ENCODE peak calls at places on chromosomes 13 and 19, in six cellular contexts. H, X, W, F, U and P are unnamed samples.

GRCh38 chr19:18119243-18120105 is 21.9 kb downstream of the MAST3 start:
- DNase-seq in H (no peak), X (peak; percentile 77), W (no peak), F (no peak), U (peak; percentile 64), P (no peak)

GRCh38 chr13:27040826-27041108 is 130.8 kb downstream of the USP12 start:
- DNase-seq in H (no peak), X (no peak), W (no peak), F (no peak), U (no peak), P (no peak)

GRCh38 chr19:11693505-11694499 is 44.9 kb downstream of the ZNF823 start:
- DNase-seq in H (no peak), X (no peak), W (peak; percentile 56), F (no peak), U (no peak), P (no peak)

GRCh38 chr19:46818812-46819211 is 30.4 kb upstream of the SLC1A5 start:
- DNase-seq in H (no peak), X (no peak), W (no peak), F (no peak), U (no peak), P (no peak)

GRCh38 chr19:536031-536880 is 4.7 kb downstream of the CDC34 start:
- DNase-seq in H (no peak), X (no peak), W (no peak), F (no peak), U (no peak), P (no peak)

GRCh38 chr13:114045113-114045735 is 71.3 kb upstream of the C13orf46 start:
- DNase-seq in H (no peak), X (no peak), W (no peak), F (no peak), U (no peak), P (peak; percentile 1)

GRCh38 chr13:75481176-75482069 is 546 bp downstream of the TBC1D4 start:
- DNase-seq in H (peak; percentile 70), X (peak; percentile 48), W (no peak), F (peak; percentile 25), U (peak; percentile 13), P (peak; percentile 49)

GRCh38 chr13:109096101-109096500 is 466.7 kb downstream of the MYO16 start:
- DNase-seq in H (no peak), X (no peak), W (no peak), F (no peak), U (no peak), P (no peak)

GRCh38 chr13:113836917-113837553 is 26.8 kb downstream of the GAS6 start:
- DNase-seq in H (peak; percentile 84), X (no peak), W (peak; percentile 33), F (peak; percentile 82), U (no peak), P (no peak)

GRCh38 chr19:37983916-37984315 is 76.9 kb downstream of the SIPA1L3 start:
- DNase-seq in H (peak; percentile 7), X (no peak), W (no peak), F (no peak), U (no peak), P (peak; percentile 24)
- H3K4me1 ChIP-seq in H (peaks cover 14% of the 10 kb centered on the region), X (peaks cover 27% of the 10 kb centered on the region), W (peaks cover 45% of the 10 kb centered on the region), F (no peaks in the 10 kb centered on the region), U (no peaks in the 10 kb centered on the region), P (peaks cover 17% of the 10 kb centered on the region)

DNA sequence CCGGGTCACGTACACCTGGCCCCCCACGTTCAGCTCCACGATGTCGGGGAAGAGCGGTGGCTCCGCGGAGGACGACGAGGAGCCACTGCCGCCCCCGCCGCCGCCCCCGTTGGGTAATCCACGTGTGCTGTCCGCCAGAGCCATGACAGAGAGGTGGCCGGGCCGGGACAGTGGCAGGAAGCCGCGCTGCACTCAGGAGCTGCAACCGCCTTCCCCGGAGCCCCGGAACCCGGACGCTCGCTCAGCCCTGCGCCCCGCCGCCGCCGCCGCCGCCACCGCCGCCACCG is 257 bp downstream of the KCTD12 start:
- DNase-seq in H (no peak), X (peak; percentile 54), W (no peak), F (peak; percentile 35), U (no peak), P (no peak)
- H3K27ac ChIP-seq in H (peak overlapping the region; percentile 87), X (peak overlapping the region; percentile 89), W (no peak overlapping the region), F (peak overlapping the region; percentile 95), U (peak overlapping the region; percentile 27), P (peak overlapping the region; percentile 89)

GRCh38 chr19:2049741-2050348 is 1.2 kb downstream of the MKNK2 start:
- DNase-seq in H (peak; percentile 96), X (peak; percentile 95), W (no peak), F (peak; percentile 81), U (peak; percentile 62), P (peak; percentile 94)

GRCh38 chr19:2048959-2049740 is 1.9 kb downstream of the MKNK2 start:
- DNase-seq in H (peak; percentile 88), X (peak; percentile 57), W (no peak), F (no peak), U (no peak), P (peak; percentile 52)

GRCh38 chr19:2047449-2048103 is 3.5 kb downstream of the MKNK2 start:
- DNase-seq in H (peak; percentile 87), X (peak; percentile 87), W (no peak), F (peak; percentile 68), U (no peak), P (peak; percentile 92)

GRCh38 chr19:2047076-2047448 is 4.0 kb downstream of the MKNK2 start:
- DNase-seq in H (no peak), X (no peak), W (no peak), F (no peak), U (no peak), P (no peak)

GRCh38 chr19:2048104-2048958 is 2.7 kb downstream of the MKNK2 start:
- DNase-seq in H (no peak), X (peak; percentile 51), W (no peak), F (no peak), U (no peak), P (peak; percentile 51)
- H3K4me1 ChIP-seq in H (peaks cover 77% of the 10 kb centered on the region), X (peaks cover 59% of the 10 kb centered on the region), W (peaks cover 49% of the 10 kb centered on the region), F (peaks cover 4% of the 10 kb centered on the region), U (peaks cover 77% of the 10 kb centered on the region), P (peaks cover 55% of the 10 kb centered on the region)

DNA sequence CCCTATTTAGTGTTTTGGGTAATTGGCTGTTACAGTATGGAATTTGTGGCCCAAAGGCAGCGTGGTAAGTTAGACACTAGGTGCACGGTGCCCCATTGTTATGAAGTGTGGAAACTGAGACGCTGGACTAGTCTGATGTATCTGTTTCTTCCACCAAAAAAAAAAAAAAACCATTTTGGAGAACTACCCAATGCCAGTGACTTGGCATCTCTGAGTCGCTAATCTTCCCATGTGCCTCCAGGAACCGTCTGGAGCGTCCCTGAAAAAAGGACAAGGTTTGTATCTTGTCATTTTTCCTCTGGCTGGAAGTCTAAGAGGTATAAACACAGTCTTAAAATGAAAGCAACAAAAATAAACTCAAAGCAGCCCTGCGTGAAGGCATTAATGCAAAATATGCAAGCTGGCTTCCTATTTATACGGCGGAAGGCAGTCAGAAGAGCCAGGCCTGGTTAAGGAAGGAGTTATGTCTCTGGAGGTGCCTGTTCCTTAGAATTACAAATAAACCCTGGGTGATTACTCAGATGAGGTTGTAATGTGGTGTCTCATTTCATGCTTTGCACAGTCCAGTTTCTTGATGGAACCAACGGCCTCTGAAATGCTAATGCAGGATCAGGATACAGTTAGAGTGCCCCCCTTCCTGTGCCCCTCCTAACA is 20.2 kb downstream of the ACTN4 start:
- DNase-seq in H (no peak), X (no peak), W (no peak), F (no peak), U (no peak), P (no peak)
- H3K27ac ChIP-seq in H (peak overlapping the region; percentile 94), X (peak overlapping the region; percentile 91), W (peak overlapping the region; percentile 5), F (peak overlapping the region; percentile 98), U (peak overlapping the region; percentile 44), P (peak overlapping the region; percentile 68)

GRCh38 chr19:4968462-4969291 is at the start of gene KDM4B:
- DNase-seq in H (peak; percentile 100), X (peak; percentile 100), W (peak; percentile 98), F (peak; percentile 99), U (peak; percentile 100), P (peak; percentile 100)

GRCh38 chr19:4970558-4971423 is 1.9 kb downstream of the KDM4B start:
- DNase-seq in H (no peak), X (no peak), W (no peak), F (no peak), U (peak; percentile 19), P (no peak)

GRCh38 chr19:4969292-4969771 is 419 bp downstream of the KDM4B start:
- DNase-seq in H (no peak), X (no peak), W (no peak), F (no peak), U (no peak), P (no peak)

GRCh38 chr19:4971424-4971793 is 2.5 kb downstream of the KDM4B start:
- DNase-seq in H (no peak), X (peak; percentile 71), W (no peak), F (no peak), U (peak; percentile 17), P (peak; percentile 62)

DNA sequence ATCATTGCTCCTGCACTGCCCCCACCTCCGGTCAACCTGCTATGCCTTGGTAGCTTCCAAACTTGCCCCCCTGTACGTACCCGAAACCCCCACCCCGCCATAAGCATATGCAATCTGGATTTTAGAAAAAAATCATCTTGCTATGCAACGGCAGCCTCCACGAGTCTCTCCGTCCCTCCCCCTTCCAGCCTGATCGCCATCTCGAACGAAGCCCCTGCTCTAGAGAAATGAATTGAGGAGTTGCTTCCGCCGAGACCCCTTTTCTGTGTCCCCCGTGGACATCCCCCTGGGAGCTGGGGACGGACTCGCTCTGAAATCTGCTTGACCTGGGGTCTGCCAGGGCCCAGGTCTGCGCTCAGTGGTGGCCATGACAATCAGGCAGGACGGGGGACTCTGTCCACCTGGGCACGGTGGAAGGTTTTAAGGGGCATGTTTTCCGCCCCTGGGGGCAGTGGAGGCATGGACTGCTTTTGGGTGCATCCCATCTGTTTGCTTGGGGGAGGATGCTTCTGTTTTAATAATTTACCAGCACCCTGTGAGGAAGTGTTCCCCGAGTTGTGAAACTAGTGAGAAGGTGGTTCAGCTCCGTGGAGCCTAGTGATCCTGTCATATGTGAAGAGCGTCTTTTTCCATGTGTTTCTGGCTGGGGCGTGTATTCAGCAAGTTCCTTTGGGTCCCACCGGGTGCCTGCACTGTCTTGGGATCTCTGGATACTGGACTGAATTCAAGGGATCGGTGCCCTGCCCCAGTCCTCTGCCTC is 1.0 kb downstream of the KDM4B start:
- DNase-seq in H (no peak), X (no peak), W (no peak), F (no peak), U (no peak), P (no peak)
- H3K4me1 ChIP-seq in H (peaks cover 49% of the 10 kb centered on the region), X (peaks cover 17% of the 10 kb centered on the region), W (peaks cover 47% of the 10 kb centered on the region), F (peaks cover 5% of the 10 kb centered on the region), U (peaks cover 37% of the 10 kb centered on the region), P (peaks cover 3% of the 10 kb centered on the region)